ENCODE peak calls at places on chromosomes 7 and 10, in seven cellular contexts. E, J, A, U, L, W and Y are unnamed samples.

GRCh38 chr10:104077282-104078151 is 8.2 kb downstream of the COL17A1 start:
- DNase-seq in W (no peak), L (no peak), E (no peak), U (no peak), J (no peak), A (no peak), Y (no peak)

GRCh38 chr10:60978287-60979115 is 34.5 kb upstream of the RHOBTB1 start:
- DNase-seq in U (no peak), A (peak; percentile 26), L (peak; percentile 54), J (no peak), W (no peak), E (no peak), Y (peak; percentile 32)

GRCh38 chr10:124697837-124698559 is 46.2 kb downstream of the FAM53B start:
- DNase-seq in L (no peak), J (no peak), A (no peak), U (no peak), E (peak; percentile 27), W (no peak), Y (no peak)

GRCh38 chr10:528173-529165 is 161.0 kb downstream of the DIP2C start:
- DNase-seq in J (no peak), L (no peak), U (no peak), W (no peak), A (no peak), E (no peak), Y (no peak)

GRCh38 chr10:48602401-48603135 is 2.3 kb downstream of the ARHGAP22 start:
- DNase-seq in W (no peak), A (no peak), E (no peak), U (no peak), L (no peak), J (no peak), Y (no peak)

GRCh38 chr10:103932996-103933395 is 15.0 kb upstream of the STN1 start:
- DNase-seq in E (no peak), A (no peak), U (no peak), J (no peak), W (no peak), L (no peak), Y (no peak)

GRCh38 chr7:116399808-116400207 is 99.7 kb upstream of the CAV2 start:
- DNase-seq in U (no peak), E (no peak), J (no peak), W (no peak), L (peak; percentile 89), A (no peak), Y (no peak)

GRCh38 chr7:88111136-88111748 is 108.6 kb downstream of the SRI start:
- DNase-seq in U (no peak), E (no peak), J (peak; percentile 49), L (peak; percentile 32), W (no peak), A (no peak), Y (no peak)

GRCh38 chr10:32372000-32372875 is 25.3 kb upstream of the EPC1 start:
- DNase-seq in U (no peak), E (peak; percentile 53), L (no peak), W (no peak), J (no peak), A (peak; percentile 40), Y (no peak)

GRCh38 chr7:40709077-40709964 is 574.5 kb downstream of the SUGCT start:
- DNase-seq in W (no peak), J (no peak), A (no peak), U (no peak), E (no peak), L (no peak), Y (no peak)
- H3K27ac ChIP-seq in W (no peak overlapping the region), J (no peak overlapping the region), A (no peak overlapping the region), U (no peak overlapping the region), E (no peak overlapping the region), L (no peak overlapping the region), Y (no peak overlapping the region)

DNA sequence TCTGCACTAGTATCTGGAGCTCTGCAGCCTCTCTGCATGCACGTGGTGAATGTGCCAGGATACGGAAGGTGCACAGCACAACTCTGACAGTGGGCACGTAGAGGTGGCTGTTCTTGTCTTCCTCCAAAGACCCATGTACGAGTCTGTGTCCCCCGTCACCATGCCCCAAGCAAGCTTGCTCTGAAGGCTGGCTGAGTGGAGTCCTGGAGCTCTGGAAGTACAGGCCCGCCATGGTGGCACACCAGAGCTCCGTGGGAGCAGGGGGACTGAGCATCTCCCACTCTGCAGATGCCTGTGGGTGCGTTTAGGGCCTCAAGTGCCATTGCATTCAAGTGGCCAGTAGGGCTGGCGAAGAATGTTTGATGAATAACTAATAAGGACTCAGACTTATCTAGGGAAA is 17.1 kb downstream of the BCCIP start:
- DNase-seq in A (no peak), L (no peak), U (no peak), J (no peak), W (no peak), E (no peak), Y (no peak)
- H3K27ac ChIP-seq in A (no peak overlapping the region), L (no peak overlapping the region), U (no peak overlapping the region), J (no peak overlapping the region), W (no peak overlapping the region), E (no peak overlapping the region), Y (peak overlapping the region; percentile 58)

GRCh38 chr7:4667776-4668509 is 14.2 kb upstream of the FOXK1 start:
- DNase-seq in E (no peak), A (no peak), L (peak; percentile 97), U (no peak), J (no peak), W (no peak), Y (no peak)
- H3K27ac ChIP-seq in E (no peak overlapping the region), A (no peak overlapping the region), L (peak overlapping the region; percentile 97), U (no peak overlapping the region), J (no peak overlapping the region), W (peak overlapping the region; percentile 67), Y (no peak overlapping the region)

GRCh38 chr7:100356416-100357068 is 1.4 kb upstream of the PILRB start:
- DNase-seq in A (no peak), J (no peak), W (no peak), U (no peak), E (no peak), L (no peak), Y (no peak)
- H3K27ac ChIP-seq in A (no peak overlapping the region), J (no peak overlapping the region), W (no peak overlapping the region), U (no peak overlapping the region), E (no peak overlapping the region), L (no peak overlapping the region), Y (no peak overlapping the region)